ENCODE peak calls at places on chromosomes 7 and 10, in six cellular contexts. R is lung microvascular endothelial cell; Z is stimulated activated naive CD8-positive, alpha-beta T cell treated with anti-CD3 and anti-CD28 coated beads, Interleukin-15, Interleukin-2, amounts not matched to agents 100 U/mL and 50 U/mL, for 24 hours; U is germinal center; F is A549; V is memory B cell. J is an unnamed sample.

GRCh38 chr10:113614304-113614703 is 49.5 kb downstream of the NRAP start:
- DNase-seq in U (no peak), R (no peak), F (no peak), Z (no peak), V (no peak), J (peak)

GRCh38 chr10:71589617-71590551 is 129.7 kb downstream of the C10orf105 start:
- DNase-seq in R (no peak), F (no peak), V (no peak), U (no peak), Z (no peak), J (no peak)

GRCh38 chr10:361203-362135 is 226.2 kb downstream of the ZMYND11 start:
- DNase-seq in F (no peak), U (no peak), V (no peak), Z (no peak), R (no peak), J (no peak)

GRCh38 chr10:119667562-119668328 is 16.6 kb downstream of the BAG3 start:
- DNase-seq in Z (no peak), U (no peak), F (peak), R (no peak), V (no peak), J (peak)

GRCh38 chr7:151840088-151840910 is 36.6 kb downstream of the PRKAG2 start:
- DNase-seq in V (no peak), Z (no peak), R (no peak), F (no peak), U (no peak), J (no peak)

GRCh38 chr7:116918744-116919143 is 34.6 kb upstream of the ST7 start:
- DNase-seq in R (no peak), V (no peak), F (no peak), Z (no peak), U (no peak), J (no peak)

GRCh38 chr10:79367421-79368189 is 20.3 kb downstream of the PPIF start:
- DNase-seq in R (no peak), F (no peak), Z (no peak), U (no peak), V (no peak), J (no peak)

GRCh38 chr7:77657427-77658331 is 38.6 kb upstream of the RSBN1L start:
- DNase-seq in Z (no peak), U (peak), F (peak), V (no peak), R (peak), J (peak)

GRCh38 chr10:95350830-95351228 is 60.0 kb upstream of the PDLIM1 start:
- DNase-seq in U (no peak), R (peak), F (no peak), V (no peak), Z (no peak), J (no peak)

GRCh38 chr7:82816272-82816671 is 346.4 kb downstream of the PCLO start:
- DNase-seq in U (no peak), F (no peak), Z (no peak), V (no peak), R (no peak), J (no peak)

GRCh38 chr7:43553999-43554398 is 28.9 kb upstream of the STK17A start:
- DNase-seq in R (no peak), U (no peak), Z (no peak), V (no peak), F (no peak), J (peak)

GRCh38 chr10:129780158-129780557 is 183.9 kb downstream of the EBF3 start:
- DNase-seq in Z (no peak), R (no peak), U (no peak), V (no peak), F (no peak), J (no peak)

GRCh38 chr7:120407015-120407414 is 134.0 kb downstream of the KCND2 start:
- DNase-seq in R (peak), F (peak), Z (no peak), V (no peak), U (no peak), J (peak)

GRCh38 chr7:7681191-7681935 is 37.0 kb downstream of the RPA3 start:
- DNase-seq in U (peak), Z (peak), F (peak), R (peak), V (peak), J (peak)

GRCh38 chr10:5523796-5524574 is 776 bp upstream of the CALML3 start:
- DNase-seq in U (no peak), V (no peak), R (no peak), F (no peak), Z (no peak), J (no peak)

GRCh38 chr10:4240641-4241197 is 455.7 kb upstream of the KLF6 start:
- DNase-seq in V (no peak), U (no peak), Z (no peak), R (peak), F (no peak), J (peak)

GRCh38 chr7:141585592-141586510 is 34.6 kb downstream of the AGK start:
- DNase-seq in Z (peak), F (peak), R (no peak), U (no peak), V (no peak), J (peak)

GRCh38 chr10:61452655-61453641 is at the start of gene TMEM26:
- DNase-seq in F (peak), U (no peak), Z (no peak), V (no peak), R (no peak), J (peak)

GRCh38 chr7:68547181-68547580 is 1051.1 kb upstream of the AUTS2 start:
- DNase-seq in F (no peak), Z (no peak), R (no peak), U (no peak), V (no peak), J (no peak)

GRCh38 chr7:57505176-57505575 is 55.2 kb downstream of the ZNF716 start:
- DNase-seq in Z (no peak), R (no peak), U (no peak), F (no peak), V (no peak), J (no peak)

GRCh38 chr10:78968960-78969359 is 99.8 kb upstream of the ZMIZ1 start:
- DNase-seq in F (no peak), R (no peak), Z (no peak), U (no peak), V (no peak), J (no peak)

GRCh38 chr10:57723305-57723704 is 544.4 kb downstream of the IPMK start:
- DNase-seq in R (no peak), U (no peak), V (no peak), F (no peak), Z (no peak), J (no peak)

GRCh38 chr7:12549106-12549505 is 21.4 kb upstream of the SCIN start:
- DNase-seq in R (no peak), F (no peak), U (no peak), Z (no peak), V (no peak), J (no peak)

GRCh38 chr7:28096713-28097112 is 83.9 kb downstream of the JAZF1 start:
- DNase-seq in R (peak), V (peak), F (peak), Z (peak), U (peak), J (peak)

GRCh38 chr7:48505061-48505460 is 333.8 kb downstream of the ABCA13 start:
- DNase-seq in F (no peak), Z (no peak), U (no peak), R (no peak), V (no peak), J (no peak)

GRCh38 chr10:112553315-112553714 is 106.3 kb downstream of the VTI1A start:
- DNase-seq in F (no peak), R (no peak), Z (no peak), U (no peak), V (no peak), J (no peak)

GRCh38 chr10:95688648-95689047 is 5.1 kb downstream of the TCTN3 start:
- DNase-seq in R (peak), F (no peak), Z (no peak), V (no peak), U (no peak), J (no peak)

GRCh38 chr10:104274762-104275721 is 6.1 kb downstream of the GSTO2 start:
- DNase-seq in V (peak), F (peak), Z (peak), R (peak), U (peak), J (peak)

GRCh38 chr7:114972567-114972966 is 50.7 kb downstream of the MDFIC start:
- DNase-seq in Z (no peak), V (no peak), R (no peak), U (no peak), F (no peak), J (no peak)

GRCh38 chr10:91215384-91215783 is 5.1 kb upstream of the PCGF5 start:
- DNase-seq in V (no peak), U (no peak), F (no peak), R (no peak), Z (no peak), J (no peak)

GRCh38 chr7:158428842-158429753 is 158.5 kb downstream of the PTPRN2 start:
- DNase-seq in R (no peak), V (no peak), U (no peak), Z (no peak), F (no peak), J (no peak)

GRCh38 chr7:151459726-151460473 is 20.0 kb upstream of the CRYGN start:
- DNase-seq in R (peak), V (no peak), F (peak), Z (no peak), U (no peak), J (peak)

GRCh38 chr7:126799541-126799940 is 453.2 kb downstream of the GRM8 start:
- DNase-seq in F (no peak), R (no peak), V (no peak), Z (no peak), U (no peak), J (peak)

GRCh38 chr10:62306663-62307062 is 38.0 kb upstream of the RTKN2 start:
- DNase-seq in V (no peak), Z (peak), U (no peak), R (peak), F (no peak), J (no peak)

GRCh38 chr10:116671274-116671926 is 50.6 kb downstream of the PNLIPRP2 start:
- DNase-seq in Z (no peak), V (no peak), R (no peak), U (no peak), F (no peak), J (peak)

GRCh38 chr10:48465860-48466521 is 138.9 kb downstream of the ARHGAP22 start:
- DNase-seq in V (no peak), R (no peak), U (no peak), F (no peak), Z (no peak), J (peak)

GRCh38 chr7:143387156-143387975 is 6.2 kb downstream of the ZYX start:
- DNase-seq in F (peak), Z (no peak), R (peak), V (no peak), U (no peak), J (no peak)

GRCh38 chr10:125343118-125343752 is 182.9 kb upstream of the CTBP2 start:
- DNase-seq in F (peak), Z (no peak), R (peak), U (peak), V (no peak), J (peak)

GRCh38 chr10:33791295-33791694 is 456.8 kb upstream of the NRP1 start:
- DNase-seq in R (no peak), Z (no peak), U (no peak), F (no peak), V (no peak), J (no peak)